ENCODE peak calls at places on chromosomes 6 and 20, in ten cellular contexts. J is BJ, V is BE2C, X is OCI-LY7, M is suprapubic skin, P is astrocyte, B is thyroid gland, H is osteocyte, Q is fibroblast of mammary gland, T is Caco-2. O is an unnamed sample.

GRCh38 chr20:32365560-32365959 is 7.4 kb downstream of the ASXL1 start:
- DNase-seq in V (no peak), J (no peak), B (no peak), T (no peak), H (no peak), M (no peak), Q (no peak), X (no peak), P (no peak), O (no peak)

GRCh38 chr6:145903356-145904102 is 60.6 kb downstream of the SHPRH start:
- DNase-seq in X (no peak), Q (peak; percentile 22), B (no peak), H (no peak), T (no peak), J (no peak), M (no peak), P (peak; percentile 10), V (no peak), O (no peak)

GRCh38 chr6:105608711-105609374 is 206.0 kb upstream of the PREP start:
- DNase-seq in Q (peak; percentile 86), V (no peak), H (no peak), T (peak; percentile 40), M (no peak), P (peak; percentile 99), J (peak; percentile 98), B (no peak), X (no peak), O (no peak)

GRCh38 chr6:139296927-139297326 is 5.1 kb upstream of the TXLNB start:
- DNase-seq in X (no peak), P (peak; percentile 91), H (no peak), Q (peak; percentile 84), V (no peak), B (no peak), M (no peak), T (no peak), J (no peak), O (no peak)

GRCh38 chr20:19806806-19807691 is 49.0 kb downstream of the RIN2 start:
- DNase-seq in B (peak; percentile 80), T (no peak), M (no peak), J (no peak), H (no peak), X (no peak), Q (peak; percentile 51), P (peak; percentile 81), V (no peak), O (no peak)

GRCh38 chr6:11272491-11273192 is 40.2 kb upstream of the NEDD9 start:
- DNase-seq in H (no peak), Q (no peak), P (no peak), T (no peak), B (peak; percentile 32), M (no peak), J (no peak), V (no peak), X (no peak), O (no peak)

GRCh38 chr6:56914791-56915658 is 39.9 kb upstream of the BEND6 start:
- DNase-seq in B (no peak), P (no peak), Q (no peak), X (no peak), J (no peak), V (peak; percentile 12), M (no peak), T (no peak), H (no peak), O (no peak)

GRCh38 chr6:19320066-19320465 is 517.1 kb upstream of the ID4 start:
- DNase-seq in B (peak; percentile 58), M (no peak), P (no peak), T (no peak), V (no peak), X (no peak), H (no peak), Q (no peak), J (no peak), O (no peak)

GRCh38 chr20:25408170-25408547 is 686 bp downstream of the GINS1 start:
- DNase-seq in J (no peak), P (no peak), H (no peak), V (no peak), X (no peak), M (no peak), Q (no peak), B (no peak), T (no peak), O (no peak)

GRCh38 chr6:287500-287883 is 4.8 kb upstream of the DUSP22 start:
- DNase-seq in B (no peak), J (no peak), V (no peak), P (no peak), M (no peak), T (no peak), H (peak; percentile 15), Q (no peak), X (no peak), O (no peak)

GRCh38 chr6:30169658-30170614 is 6.6 kb downstream of the TRIM15 start:
- DNase-seq in Q (peak; percentile 63), T (no peak), H (no peak), V (no peak), P (peak; percentile 27), X (peak; percentile 53), M (no peak), B (no peak), J (no peak), O (no peak)

GRCh38 chr6:30175765-30176164 is 12.4 kb downstream of the TRIM15 start:
- DNase-seq in H (no peak), M (no peak), P (no peak), T (no peak), Q (no peak), B (no peak), V (no peak), J (no peak), X (no peak), O (no peak)

GRCh38 chr6:30167101-30167500 is 3.8 kb downstream of the TRIM15 start:
- DNase-seq in P (no peak), Q (no peak), J (no peak), B (no peak), T (no peak), X (no peak), M (no peak), H (no peak), V (no peak), O (no peak)

GRCh38 chr6:30171677-30172471 is 8.5 kb downstream of the TRIM15 start:
- DNase-seq in H (no peak), T (no peak), J (no peak), X (peak; percentile 15), M (no peak), V (peak; percentile 49), B (peak; percentile 61), Q (peak; percentile 19), P (no peak), O (peak; percentile 71)
- TF ChIP-seq CTCF in H (no peak), T (no peak), J (no peak), X (no peak), M (no peak), V (peak; percentile 11), B (no peak), Q (no peak), P (no peak), O (no peak)

DNA sequence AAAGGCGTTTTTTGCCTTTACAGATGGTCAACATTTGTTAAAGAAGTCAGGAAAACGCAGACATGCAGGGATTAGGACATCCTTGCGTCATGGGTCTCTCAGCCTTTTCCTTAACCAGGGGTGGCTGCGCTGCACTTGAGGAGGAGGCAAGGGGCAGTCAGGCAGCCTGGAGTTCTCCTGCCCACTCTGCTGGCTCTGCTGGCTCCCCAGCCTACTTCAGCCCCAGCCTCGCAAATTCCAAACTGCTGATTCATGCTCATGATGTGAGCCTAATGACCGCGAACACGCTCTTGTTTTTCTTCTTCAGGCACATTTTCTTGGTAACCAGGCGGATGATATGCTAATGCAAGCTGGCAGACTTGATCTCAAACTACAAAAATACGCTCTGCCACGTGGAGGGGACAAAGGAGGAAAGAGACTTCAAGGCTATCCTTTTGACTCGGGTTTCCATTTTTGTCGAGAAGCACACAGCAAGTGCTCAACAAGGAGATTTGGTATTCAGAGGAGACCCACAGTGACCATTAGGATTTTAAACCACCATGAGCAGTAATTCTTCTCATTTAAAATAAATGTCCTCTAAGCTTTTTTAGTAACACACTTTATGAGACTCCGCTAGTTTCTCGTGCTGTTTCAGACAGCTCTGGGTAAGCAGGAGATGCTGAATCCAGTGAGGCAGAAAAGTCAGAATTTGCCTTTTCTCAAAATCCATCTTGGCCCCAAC is 290.2 kb upstream of the STXBP5 start:
- DNase-seq in H (peak; percentile 93), B (peak; percentile 93), X (no peak), M (peak; percentile 74), J (peak; percentile 95), V (peak; percentile 82), P (peak; percentile 99), T (peak; percentile 70), Q (peak; percentile 99), O (peak; percentile 52)
- TF ChIP-seq CTCF in H (peak; percentile 24), B (no peak), X (no peak), M (no peak), J (no peak), V (peak; percentile 2), P (no peak), T (no peak), Q (no peak), O (no peak)

GRCh38 chr6:35735452-35735851 is 1.4 kb upstream of the ARMC12 start:
- DNase-seq in V (no peak), M (no peak), J (no peak), H (no peak), T (no peak), B (peak; percentile 54), Q (no peak), P (no peak), X (no peak), O (no peak)

GRCh38 chr6:35736982-35737412 is at the start of gene ARMC12:
- DNase-seq in P (no peak), T (no peak), Q (no peak), V (peak; percentile 14), M (no peak), X (peak; percentile 56), J (no peak), B (no peak), H (no peak), O (no peak)

GRCh38 chr6:35733633-35734032 is 3.2 kb upstream of the ARMC12 start:
- DNase-seq in J (no peak), X (no peak), M (no peak), V (no peak), Q (no peak), P (no peak), T (no peak), H (no peak), B (no peak), O (no peak)

GRCh38 chr6:35737413-35738211 is 780 bp downstream of the ARMC12 start:
- DNase-seq in X (peak; percentile 91), H (no peak), M (no peak), J (no peak), V (peak; percentile 31), B (no peak), P (peak; percentile 63), T (no peak), Q (peak; percentile 88), O (no peak)

GRCh38 chr6:35736293-35736894 is 438 bp upstream of the ARMC12 start:
- DNase-seq in P (no peak), V (peak; percentile 80), H (peak; percentile 91), X (peak; percentile 85), J (no peak), B (peak; percentile 81), Q (peak; percentile 61), M (peak; percentile 89), T (peak; percentile 70), O (peak; percentile 84)
- TF ChIP-seq CTCF in P (peak; percentile 89), V (peak; percentile 97), H (peak; percentile 96), X (peak; percentile 98), J (peak; percentile 94), B (peak; percentile 93), Q (peak; percentile 95), M (peak; percentile 88), T (peak; percentile 86), O (peak; percentile 91)

DNA sequence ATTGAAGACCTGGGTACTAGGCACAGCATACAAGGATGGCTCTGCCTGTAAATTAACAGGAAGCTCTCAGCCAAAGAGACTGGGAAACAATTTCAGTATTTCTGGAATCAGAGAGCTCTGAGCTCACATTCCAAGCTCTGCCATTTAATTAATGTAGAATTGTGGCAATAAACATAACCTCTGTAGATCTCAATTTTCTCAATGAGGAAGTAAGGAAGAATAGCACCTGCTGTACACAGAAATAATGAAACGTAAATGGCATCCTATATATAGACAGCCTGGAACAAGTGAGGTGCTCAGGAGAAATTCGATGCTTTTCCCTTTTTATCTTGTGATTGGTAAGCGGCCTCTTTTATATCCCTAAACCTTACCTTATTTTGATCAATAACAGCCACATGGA is 538.5 kb upstream of the JAG1 start:
- DNase-seq in T (no peak), P (no peak), J (no peak), H (no peak), V (no peak), X (no peak), M (no peak), Q (no peak), B (no peak), O (no peak)
- TF ChIP-seq CTCF in T (no peak), P (no peak), J (no peak), H (no peak), V (no peak), X (no peak), M (no peak), Q (no peak), B (no peak), O (no peak)